ENCODE peak calls at places on chromosomes 2 and 18, in ten cellular contexts. T is HCT116; O is SW 1271; R is T-helper 9 cell; S is cardiac fibroblast; N is left ventricle myocardium inferior; W is stimulated activated effector memory CD8-positive, alpha-beta T cell treated with anti-CD3 and anti-CD28 coated beads, Interleukin-12 subunit alpha, Interleukin-12 subunit beta, amount 100 ng/mL, for 72 hours; P is SK-N-DZ; Y is HL-60; K is psoas muscle. L is an unnamed sample.

GRCh38 chr18:24726727-24727539 is 266.5 kb downstream of the HRH4 start:
- DNase-seq in T (peak; percentile 69), O (peak; percentile 21), R (peak; percentile 38), S (peak; percentile 88), N (peak; percentile 42), W (peak; percentile 66), P (peak; percentile 83), Y (peak; percentile 32), K (peak; percentile 74), L (peak; percentile 85)

GRCh38 chr18:3623769-3624545 is 174.0 kb downstream of the TGIF1 start:
- DNase-seq in T (peak; percentile 96), O (peak; percentile 84), R (no peak), S (peak; percentile 98), N (peak; percentile 71), W (no peak), P (peak; percentile 56), Y (no peak), K (peak; percentile 83), L (peak; percentile 93)

GRCh38 chr18:29383311-29384273 is 1206.7 kb upstream of the CDH2 start:
- DNase-seq in T (no peak), O (no peak), R (no peak), S (peak; percentile 3), N (no peak), W (no peak), P (peak; percentile 1), Y (no peak), K (no peak), L (no peak)

GRCh38 chr18:7918696-7919095 is 351.6 kb downstream of the PTPRM start:
- DNase-seq in T (no peak), O (no peak), R (no peak), S (no peak), N (no peak), W (no peak), P (no peak), Y (no peak), K (no peak), L (no peak)

GRCh38 chr2:212193066-212193465 is 345.5 kb downstream of the ERBB4 start:
- DNase-seq in T (no peak), O (no peak), R (no peak), S (no peak), N (no peak), W (no peak), P (no peak), Y (no peak), K (no peak), L (no peak)

GRCh38 chr2:97908208-97908676 is 87.5 kb downstream of the TMEM131 start:
- DNase-seq in T (no peak), O (no peak), R (no peak), S (no peak), N (no peak), W (no peak), P (no peak), Y (no peak), K (no peak), L (no peak)

GRCh38 chr2:158197940-158198339 is 96.3 kb downstream of the UPP2 start:
- DNase-seq in T (no peak), O (no peak), R (no peak), S (no peak), N (no peak), W (no peak), P (no peak), Y (no peak), K (no peak), L (no peak)

GRCh38 chr2:177393381-177393780 is 808 bp downstream of the AGPS start:
- DNase-seq in T (no peak), O (no peak), R (no peak), S (no peak), N (no peak), W (no peak), P (no peak), Y (no peak), K (no peak), L (peak; percentile 4)

GRCh38 chr18:8619041-8619440 is 9.8 kb downstream of the RAB12 start:
- DNase-seq in T (no peak), O (no peak), R (no peak), S (no peak), N (no peak), W (no peak), P (no peak), Y (no peak), K (no peak), L (no peak)

GRCh38 chr2:88857951-88858406 is 166.5 kb downstream of the RPIA start:
- DNase-seq in T (no peak), O (no peak), R (no peak), S (peak; percentile 39), N (no peak), W (no peak), P (no peak), Y (no peak), K (no peak), L (no peak)

GRCh38 chr2:20424300-20425290 is 22.3 kb upstream of the RHOB start:
- DNase-seq in T (no peak), O (peak; percentile 89), R (no peak), S (peak; percentile 83), N (peak; percentile 58), W (no peak), P (no peak), Y (peak; percentile 47), K (peak; percentile 72), L (no peak)

GRCh38 chr18:50044402-50044801 is 150.5 kb downstream of the MYO5B start:
- DNase-seq in T (no peak), O (no peak), R (no peak), S (no peak), N (no peak), W (no peak), P (no peak), Y (no peak), K (no peak), L (peak; percentile 16)

GRCh38 chr18:45688834-45689233 is 35.1 kb upstream of the SLC14A1 start:
- DNase-seq in T (no peak), O (no peak), R (peak; percentile 44), S (no peak), N (no peak), W (peak; percentile 70), P (no peak), Y (no peak), K (no peak), L (no peak)

GRCh38 chr18:29821544-29821943 is 1221.0 kb downstream of the DSC3 start:
- DNase-seq in T (no peak), O (no peak), R (no peak), S (no peak), N (no peak), W (no peak), P (no peak), Y (no peak), K (no peak), L (no peak)

GRCh38 chr2:120218181-120218580 is 5.0 kb downstream of the TMEM185B start:
- DNase-seq in T (no peak), O (no peak), R (no peak), S (no peak), N (no peak), W (no peak), P (no peak), Y (no peak), K (no peak), L (no peak)

GRCh38 chr2:58449286-58450010 is 208.3 kb upstream of the FANCL start:
- DNase-seq in T (no peak), O (no peak), R (no peak), S (no peak), N (no peak), W (no peak), P (no peak), Y (peak; percentile 25), K (no peak), L (no peak)

GRCh38 chr2:145094353-145094752 is 574.4 kb upstream of the ZEB2 start:
- DNase-seq in T (no peak), O (no peak), R (no peak), S (peak; percentile 27), N (no peak), W (no peak), P (no peak), Y (no peak), K (no peak), L (no peak)

GRCh38 chr2:8761529-8762164 is 75.8 kb downstream of the KIDINS220 start:
- DNase-seq in T (peak; percentile 23), O (no peak), R (no peak), S (peak; percentile 60), N (no peak), W (no peak), P (peak; percentile 8), Y (peak; percentile 13), K (no peak), L (peak; percentile 42)

GRCh38 chr2:104929663-104930062 is 75.7 kb downstream of the POU3F3 start:
- DNase-seq in T (no peak), O (no peak), R (no peak), S (no peak), N (no peak), W (no peak), P (no peak), Y (no peak), K (no peak), L (no peak)

GRCh38 chr2:192585418-192585817 is 390.7 kb upstream of the TMEFF2 start:
- DNase-seq in T (no peak), O (no peak), R (no peak), S (no peak), N (no peak), W (no peak), P (no peak), Y (no peak), K (no peak), L (no peak)

GRCh38 chr2:49640630-49641029 is 486.3 kb upstream of the FSHR start:
- DNase-seq in T (no peak), O (no peak), R (no peak), S (no peak), N (no peak), W (no peak), P (no peak), Y (no peak), K (no peak), L (no peak)

GRCh38 chr18:48193521-48194251 is 215.5 kb downstream of the ZBTB7C start:
- DNase-seq in T (no peak), O (no peak), R (no peak), S (peak; percentile 21), N (no peak), W (no peak), P (no peak), Y (no peak), K (no peak), L (no peak)

GRCh38 chr18:66495844-66496243 is 108.0 kb downstream of the CDH19 start:
- DNase-seq in T (no peak), O (no peak), R (no peak), S (peak; percentile 20), N (peak; percentile 33), W (no peak), P (peak; percentile 68), Y (no peak), K (peak; percentile 51), L (peak; percentile 87)

GRCh38 chr18:7815797-7816196 is 248.7 kb downstream of the PTPRM start:
- DNase-seq in T (no peak), O (no peak), R (no peak), S (no peak), N (no peak), W (no peak), P (no peak), Y (no peak), K (no peak), L (no peak)

GRCh38 chr2:82993631-82994030 is 1465.4 kb downstream of the SUCLG1 start:
- DNase-seq in T (peak; percentile 18), O (no peak), R (no peak), S (no peak), N (no peak), W (no peak), P (no peak), Y (no peak), K (no peak), L (no peak)

GRCh38 chr2:39240758-39241157 is 3.0 kb downstream of the CDKL4 start:
- DNase-seq in T (no peak), O (no peak), R (no peak), S (no peak), N (no peak), W (no peak), P (no peak), Y (no peak), K (no peak), L (no peak)